ENCODE peak calls at places on chromosomes 11 and 22, in five cellular contexts. L, C, W, O and P are unnamed samples.

GRCh38 chr11:26088391-26088790 is 243.5 kb upstream of the ANO3 start:
- DNase-seq in L (no peak), C (no peak), W (no peak), O (no peak), P (no peak)

GRCh38 chr11:44404736-44405395 is 94.9 kb upstream of the ALX4 start:
- DNase-seq in L (no peak), C (no peak), W (no peak), O (no peak), P (no peak)

GRCh38 chr11:92130432-92130831 is 94.2 kb upstream of the FAT3 start:
- DNase-seq in L (no peak), C (no peak), W (no peak), O (no peak), P (no peak)

GRCh38 chr22:49555526-49555925 is 272.1 kb downstream of the BRD1 start:
- DNase-seq in L (no peak), C (no peak), W (no peak), O (no peak), P (no peak)

GRCh38 chr11:23288001-23288783 is 427.9 kb upstream of the CCDC179 start:
- DNase-seq in L (no peak), C (no peak), W (no peak), O (no peak), P (no peak)

GRCh38 chr22:31241200-31241599 is 29.1 kb downstream of the LIMK2 start:
- DNase-seq in L (no peak), C (no peak), W (no peak), O (no peak), P (no peak)

GRCh38 chr22:29697853-29698598 is 21.8 kb upstream of the CABP7 start:
- DNase-seq in L (no peak), C (no peak), W (no peak), O (no peak), P (no peak)

GRCh38 chr22:46070722-46071450 is 79.4 kb upstream of the PPARA start:
- DNase-seq in L (no peak), C (no peak), W (no peak), O (peak), P (no peak)

GRCh38 chr11:134949121-134949591 is 537.1 kb upstream of the B3GAT1 start:
- DNase-seq in L (no peak), C (no peak), W (peak), O (no peak), P (no peak)

GRCh38 chr11:111378185-111378772 is 796 bp downstream of the POU2AF1 start:
- DNase-seq in L (no peak), C (peak), W (no peak), O (no peak), P (no peak)

GRCh38 chr22:30253205-30253852 is 6.8 kb upstream of the LIF start:
- DNase-seq in L (no peak), C (no peak), W (no peak), O (no peak), P (no peak)

GRCh38 chr11:87265132-87265531 is 227.4 kb downstream of the TMEM135 start:
- DNase-seq in L (no peak), C (no peak), W (no peak), O (no peak), P (no peak)

GRCh38 chr11:69018924-69019323 is 5.9 kb upstream of the MRGPRF start:
- DNase-seq in L (no peak), C (no peak), W (no peak), O (no peak), P (no peak)
- TF ChIP-seq POLR2AphosphoS5 in L (no peak), C (no peak), W (no peak), O (no peak), P (no peak)

GRCh38 chr11:74490945-74491344 is 2.6 kb downstream of the LIPT2 start:
- DNase-seq in L (no peak), C (no peak), W (no peak), O (no peak), P (no peak)

GRCh38 chr11:74492084-74492483 is 1.4 kb downstream of the LIPT2 start:
- DNase-seq in L (no peak), C (no peak), W (no peak), O (peak), P (no peak)

GRCh38 chr11:74493816-74494630 is 499 bp upstream of the LIPT2 start:
- DNase-seq in L (peak), C (no peak), W (peak), O (peak), P (no peak)

GRCh38 chr11:74494916-74495315 is 1.4 kb upstream of the LIPT2 start:
- DNase-seq in L (no peak), C (no peak), W (no peak), O (no peak), P (no peak)

DNA sequence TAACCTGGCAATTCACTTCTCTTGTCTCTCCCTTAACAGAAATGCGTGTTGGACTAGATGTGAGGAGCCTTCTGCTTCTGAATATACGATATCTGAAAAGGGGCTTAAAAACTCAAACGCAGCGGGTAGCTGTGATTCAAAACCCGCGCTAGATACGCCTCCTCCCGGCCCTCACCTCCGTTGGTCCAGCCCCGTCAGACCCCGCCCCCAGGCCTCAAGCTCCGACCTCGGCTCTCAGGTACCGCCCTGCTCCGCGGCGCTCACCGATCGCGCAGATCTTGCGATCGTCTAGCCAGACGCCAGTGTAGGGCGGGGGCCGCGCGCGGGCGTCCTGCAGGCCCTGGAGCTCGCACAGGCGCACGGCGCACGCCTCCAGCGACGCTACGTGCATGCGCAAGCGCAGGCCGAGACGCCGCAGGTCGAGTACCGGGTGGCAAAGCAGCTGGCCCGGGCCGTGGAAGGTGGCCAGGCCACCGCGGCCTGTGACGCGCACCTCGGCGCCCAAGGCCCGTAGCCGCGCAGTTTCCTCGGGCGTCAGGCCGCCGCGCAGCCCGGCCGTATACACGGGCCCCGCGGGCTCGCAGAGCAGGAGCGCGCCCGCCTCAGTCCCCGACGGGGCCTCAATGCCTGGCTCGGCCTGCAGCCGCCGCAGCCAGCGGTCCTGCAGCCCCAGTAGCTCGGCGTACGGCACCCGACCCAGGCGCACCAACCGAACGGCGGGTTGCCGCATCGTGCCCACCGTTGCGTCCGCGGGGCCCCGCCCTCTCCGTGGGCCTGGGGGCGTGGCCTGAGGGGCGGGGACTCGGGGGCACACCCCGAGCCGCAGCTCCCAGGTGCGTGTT is at the start of gene LIPT2:
- DNase-seq in L (peak), C (peak), W (peak), O (peak), P (peak)
- TF ChIP-seq POLR2AphosphoS5 in L (peak), C (peak), W (peak), O (peak), P (peak)

DNA sequence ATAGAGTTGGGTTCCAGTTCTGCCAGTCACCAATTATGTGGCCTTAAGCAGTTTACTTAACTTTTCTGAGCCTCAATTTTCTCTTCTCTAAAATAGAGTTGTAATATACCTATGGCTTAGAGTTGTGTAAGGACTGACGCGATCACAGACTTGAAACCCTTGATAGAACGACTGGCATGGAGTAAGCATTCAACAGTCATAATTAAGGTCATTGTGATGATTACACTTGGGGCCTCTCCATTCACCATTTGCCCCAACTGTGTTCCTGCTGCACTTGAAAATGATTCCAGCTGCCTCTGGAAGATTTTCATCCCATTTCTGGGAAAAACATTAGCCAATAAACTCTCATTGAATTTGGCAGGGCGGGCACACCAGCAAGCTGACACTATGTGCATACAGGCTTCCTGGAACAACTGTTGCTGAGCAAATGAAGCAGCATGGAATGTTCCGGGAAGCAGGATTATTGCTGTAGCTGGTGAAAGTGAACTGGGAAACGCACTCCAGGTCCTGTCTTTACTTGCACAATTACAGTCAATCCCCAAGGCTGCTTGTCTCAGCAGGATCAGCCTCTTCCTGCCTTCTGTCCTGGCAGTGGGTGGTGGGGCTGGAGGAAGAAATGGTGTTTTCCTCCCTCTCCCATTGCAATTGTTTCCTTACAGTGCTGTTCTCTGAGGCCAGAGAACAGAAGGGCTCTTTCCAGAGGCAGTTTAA is 19.6 kb downstream of the CD44 start:
- DNase-seq in L (no peak), C (peak), W (no peak), O (no peak), P (no peak)
- TF ChIP-seq POLR2AphosphoS5 in L (no peak), C (peak), W (no peak), O (no peak), P (no peak)

GRCh38 chr11:118620529-118621070 is 13.2 kb downstream of the PHLDB1 start:
- DNase-seq in L (no peak), C (no peak), W (no peak), O (no peak), P (no peak)

GRCh38 chr11:118621898-118622375 is 14.5 kb downstream of the PHLDB1 start:
- DNase-seq in L (no peak), C (no peak), W (no peak), O (no peak), P (no peak)

GRCh38 chr11:118622376-118623290 is 15.2 kb downstream of the PHLDB1 start:
- DNase-seq in L (no peak), C (peak), W (peak), O (no peak), P (no peak)

GRCh38 chr11:118619444-118620205 is 12.2 kb downstream of the PHLDB1 start:
- DNase-seq in L (no peak), C (no peak), W (no peak), O (no peak), P (no peak)

DNA sequence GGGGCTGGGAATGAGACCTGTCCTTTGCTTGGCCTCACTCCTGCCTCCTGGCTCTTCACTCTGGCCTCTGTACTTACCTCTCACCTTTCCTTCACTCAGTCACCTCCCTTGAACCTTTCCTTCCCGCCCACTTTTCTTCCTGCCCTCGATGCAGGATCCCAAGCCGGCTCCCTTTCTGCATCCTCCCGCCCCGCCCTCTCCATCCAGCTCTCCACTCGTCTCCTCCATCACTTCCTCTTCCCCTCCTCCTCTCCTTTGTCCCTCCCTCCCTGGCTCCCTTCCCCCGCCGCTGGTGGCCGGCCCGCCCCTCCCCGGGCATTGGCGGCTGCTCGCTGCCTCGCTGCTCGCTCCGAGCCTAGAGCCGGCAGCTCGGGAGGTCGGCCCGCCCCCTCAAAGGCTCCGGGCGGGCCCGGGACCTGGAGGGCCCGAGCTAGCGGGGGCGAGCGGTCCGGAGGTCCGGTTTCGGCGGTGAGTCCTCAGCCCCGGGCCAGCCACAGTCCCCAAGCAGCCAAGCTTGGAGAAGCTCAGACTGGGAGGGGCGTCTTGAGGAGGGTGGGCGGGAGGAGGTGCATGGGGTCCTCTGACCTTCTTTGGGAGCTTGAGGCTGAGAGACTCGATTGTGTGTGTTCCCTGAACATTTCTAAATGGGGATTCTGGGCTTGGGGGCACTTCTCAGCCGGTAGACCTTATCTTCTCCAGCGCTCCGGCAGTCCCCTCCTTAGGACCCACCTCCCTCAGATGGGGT is 13.8 kb downstream of the PHLDB1 start:
- DNase-seq in L (no peak), C (peak), W (peak), O (peak), P (no peak)
- TF ChIP-seq POLR2AphosphoS5 in L (no peak), C (peak), W (peak), O (peak), P (peak)

DNA sequence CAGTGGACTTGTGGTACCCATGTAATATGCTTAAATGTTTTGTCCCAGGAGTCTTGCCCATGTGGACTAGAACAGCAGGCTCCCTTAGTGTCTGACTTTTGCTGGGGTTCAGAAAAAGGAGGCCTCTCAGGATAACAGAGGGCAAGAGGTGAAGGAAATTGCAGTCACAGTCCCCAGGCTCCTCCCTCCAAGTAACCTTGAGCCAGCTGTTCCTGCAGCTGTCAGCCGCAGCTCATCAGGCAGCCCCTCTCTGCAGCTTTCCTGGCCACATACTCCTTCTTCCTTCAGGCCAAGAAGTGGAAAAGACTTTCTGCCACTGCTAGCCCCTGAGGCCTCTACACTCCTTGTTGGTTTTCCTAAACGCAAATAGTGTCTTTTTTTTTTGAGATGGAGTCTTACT is 6.3 kb upstream of the MYO18B start:
- DNase-seq in L (no peak), C (no peak), W (no peak), O (no peak), P (no peak)
- TF ChIP-seq POLR2AphosphoS5 in L (no peak), C (no peak), W (no peak), O (no peak), P (no peak)

GRCh38 chr11:19727246-19727645 is 14.6 kb downstream of the NAV2 start:
- DNase-seq in L (no peak), C (no peak), W (no peak), O (no peak), P (no peak)
- TF ChIP-seq POLR2AphosphoS5 in L (no peak), C (no peak), W (no peak), O (no peak), P (no peak)